ENCODE peak calls at places on chromosomes 4 and X, in four cellular contexts. N is heart right ventricle, W is pancreas, Q is stomach. F is an unnamed sample.

GRCh38 chr4:6424425-6424824 is 48.0 kb downstream of the PPP2R2C start:
- DNase-seq in N (no peak), W (no peak), Q (no peak), F (no peak)

GRCh38 chr4:42483426-42484379 is 86.4 kb downstream of the SHISA3 start:
- DNase-seq in N (no peak), W (no peak), Q (no peak), F (no peak)

GRCh38 chr4:46370531-46370930 is 19.4 kb downstream of the GABRA2 start:
- DNase-seq in N (no peak), W (no peak), Q (no peak), F (no peak)

GRCh38 chr4:112109455-112110425 is 35.5 kb upstream of the FAM241A start:
- DNase-seq in N (no peak), W (no peak), Q (no peak), F (no peak)

GRCh38 chr4:83603130-83603529 is 67.2 kb downstream of the GPAT3 start:
- DNase-seq in N (no peak), W (no peak), Q (no peak), F (no peak)

GRCh38 chrX:21926527-21927278 is 13.8 kb upstream of the SMS start:
- DNase-seq in N (no peak), W (no peak), Q (no peak), F (no peak)

GRCh38 chrX:70969635-70970481 is 39.0 kb upstream of the SLC7A3 start:
- DNase-seq in N (no peak), W (no peak), Q (no peak), F (no peak)

GRCh38 chrX:27162496-27162895 is 300.6 kb downstream of the PPP4R3C start:
- DNase-seq in N (no peak), W (no peak), Q (no peak), F (no peak)

GRCh38 chr4:173185832-173186545 is 17.4 kb downstream of the GALNT7 start:
- DNase-seq in N (no peak), W (no peak), Q (no peak), F (no peak)

GRCh38 chr4:136750898-136751297 is 781.4 kb downstream of the PCDH18 start:
- DNase-seq in N (no peak), W (no peak), Q (no peak), F (no peak)

GRCh38 chr4:20625460-20625859 is 74.8 kb upstream of the PACRGL start:
- DNase-seq in N (no peak), W (no peak), Q (no peak), F (no peak)

GRCh38 chr4:114386637-114387233 is 211.9 kb upstream of the UGT8 start:
- DNase-seq in N (no peak), W (no peak), Q (no peak), F (no peak)

GRCh38 chrX:127030011-127030738 is 210.6 kb downstream of the PRR32 start:
- DNase-seq in N (no peak), W (no peak), Q (no peak), F (no peak)

GRCh38 chr4:70667710-70668535 is 1.6 kb upstream of the JCHAIN start:
- DNase-seq in N (no peak), W (no peak), Q (no peak), F (no peak)

GRCh38 chr4:188196134-188196735 is 57.0 kb downstream of the TRIML1 start:
- DNase-seq in N (no peak), W (no peak), Q (no peak), F (no peak)

GRCh38 chrX:16212436-16212835 is 45.2 kb downstream of the MAGEB17 start:
- DNase-seq in N (no peak), W (no peak), Q (no peak), F (no peak)

GRCh38 chrX:118637997-118638396 is 89.4 kb upstream of the IL13RA1 start:
- DNase-seq in N (no peak), W (no peak), Q (no peak), F (no peak)

GRCh38 chr4:71229477-71230257 is 109.2 kb upstream of the SLC4A4 start:
- DNase-seq in N (no peak), W (no peak), Q (peak; percentile 34), F (no peak)

GRCh38 chr4:183141997-183142396 is 42.9 kb downstream of the WWC2 start:
- DNase-seq in N (no peak), W (no peak), Q (no peak), F (no peak)

GRCh38 chr4:170259631-170260153 is 169.9 kb upstream of the AADAT start:
- DNase-seq in N (peak; percentile 10), W (peak; percentile 79), Q (peak; percentile 74), F (peak; percentile 69)

GRCh38 chr4:182338731-182339130 is 95.5 kb downstream of the TENM3 start:
- DNase-seq in N (no peak), W (no peak), Q (no peak), F (no peak)

DNA sequence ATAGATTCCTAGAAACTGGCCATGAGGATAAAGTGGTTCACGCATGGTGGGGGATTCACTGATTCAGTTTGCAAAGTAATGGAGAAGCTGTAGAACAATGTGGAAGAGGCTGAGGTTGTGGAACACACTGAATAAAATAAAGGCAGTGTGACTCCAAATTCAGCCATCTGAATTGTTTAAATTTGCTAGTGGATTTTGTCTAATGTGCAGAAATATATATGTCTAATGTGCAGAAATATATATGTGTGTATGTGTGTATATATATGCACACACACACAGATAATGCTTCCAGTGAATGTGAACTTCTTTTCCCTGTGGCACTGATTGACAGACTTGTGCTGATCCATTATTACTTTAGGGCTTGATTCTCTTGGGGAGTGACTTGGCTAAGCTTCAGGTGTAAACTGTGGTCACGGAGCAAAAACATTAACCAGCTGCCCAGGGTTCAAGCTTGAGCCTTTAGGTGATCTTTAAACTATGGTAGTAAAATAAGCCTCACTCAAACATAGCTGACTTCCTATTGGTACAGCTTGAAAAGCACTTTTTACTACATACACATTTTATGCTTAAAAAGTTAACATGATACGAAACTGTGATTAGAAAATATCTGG is 3.5 kb downstream of the STBD1 start:
- DNase-seq in N (no peak), W (no peak), Q (no peak), F (no peak)
- H3K4me3 ChIP-seq in N (no peak overlapping the region), W (no peak overlapping the region), Q (no peak overlapping the region), F (no peak overlapping the region)

GRCh38 chr4:47839259-47839658 is 1.4 kb upstream of the CORIN start:
- DNase-seq in N (no peak), W (no peak), Q (no peak), F (peak; percentile 34)
- TF ChIP-seq CTCF in N (peak; percentile 43), W (no peak), Q (no peak), F (peak; percentile 53)

GRCh38 chr4:8403981-8404380 is 36.5 kb downstream of the ACOX3 start:
- DNase-seq in N (no peak), W (no peak), Q (no peak), F (no peak)
- H3K4me3 ChIP-seq in N (no peak overlapping the region), W (no peak overlapping the region), Q (no peak overlapping the region), F (no peak overlapping the region)

GRCh38 chr4:64584125-64584524 is 174.9 kb upstream of the TECRL start:
- DNase-seq in N (no peak), W (no peak), Q (no peak), F (no peak)
- TF ChIP-seq CTCF in N (no peak), W (no peak), Q (no peak), F (no peak)

DNA sequence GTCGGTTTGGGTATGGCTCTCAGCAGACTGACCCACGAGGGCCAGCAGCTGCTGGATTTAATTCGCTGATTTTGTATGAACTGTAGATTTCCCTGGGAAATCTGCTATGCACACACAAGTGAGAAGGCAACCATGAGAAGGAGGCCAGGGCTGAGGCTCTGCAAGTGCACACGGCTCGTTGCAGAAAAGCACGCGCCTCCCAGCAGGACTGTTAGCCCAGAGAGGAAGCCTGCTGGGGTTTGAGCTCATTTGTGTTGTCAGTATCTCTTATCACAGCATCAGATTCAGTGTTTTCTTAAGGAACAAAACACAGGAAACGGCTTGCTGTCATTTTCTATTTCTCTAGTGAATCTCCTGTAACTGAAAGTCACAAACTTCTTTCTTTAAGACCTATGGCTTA is 296.2 kb upstream of the FAT1 start:
- DNase-seq in N (no peak), W (no peak), Q (no peak), F (no peak)
- H3K4me3 ChIP-seq in N (no peak overlapping the region), W (no peak overlapping the region), Q (no peak overlapping the region), F (no peak overlapping the region)

DNA sequence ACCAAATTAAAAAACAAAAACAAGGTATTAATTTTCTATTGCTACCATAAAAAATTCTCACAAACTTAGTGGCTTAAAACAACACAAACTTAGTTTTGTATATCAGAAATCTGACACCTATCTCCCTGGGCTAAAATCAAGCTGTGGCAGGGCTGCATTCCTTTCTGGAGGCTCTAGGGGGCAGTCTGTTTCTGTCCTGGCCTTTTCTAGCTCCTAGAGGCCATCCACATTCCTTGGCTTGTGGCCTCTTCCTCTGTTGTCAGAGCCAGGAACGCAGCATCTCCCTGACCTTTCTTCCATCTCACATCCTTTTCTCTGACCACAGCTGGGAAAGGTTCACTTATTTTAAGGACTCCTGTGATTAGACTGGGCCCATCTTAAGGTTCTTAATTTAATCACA is 38.9 kb upstream of the TLR2 start:
- DNase-seq in N (no peak), W (no peak), Q (no peak), F (no peak)
- TF ChIP-seq CTCF in N (no peak), W (no peak), Q (no peak), F (peak; percentile 60)

GRCh38 chr4:113116414-113117345 is 67.2 kb downstream of the ANK2 start:
- DNase-seq in N (no peak), W (peak; percentile 52), Q (no peak), F (no peak)
- H3K4me3 ChIP-seq in N (no peak overlapping the region), W (no peak overlapping the region), Q (peak overlapping the region; percentile 13), F (no peak overlapping the region)

GRCh38 chr4:67871867-67872266 is 11.9 kb downstream of the TMPRSS11D start:
- DNase-seq in N (no peak), W (no peak), Q (no peak), F (peak; percentile 7)
- TF ChIP-seq CTCF in N (peak; percentile 15), W (no peak), Q (no peak), F (peak; percentile 43)

GRCh38 chrX:55206152-55206941 is 13.8 kb upstream of the PAGE5 start:
- DNase-seq in N (no peak), W (no peak), Q (no peak), F (no peak)

GRCh38 chrX:55196688-55197087 is 23.5 kb upstream of the PAGE5 start:
- DNase-seq in N (no peak), W (no peak), Q (no peak), F (no peak)

GRCh38 chrX:55201930-55202579 is 18.1 kb upstream of the PAGE5 start:
- DNase-seq in N (no peak), W (no peak), Q (no peak), F (no peak)
- H3K4me3 ChIP-seq in N (no peak overlapping the region), W (no peak overlapping the region), Q (no peak overlapping the region), F (no peak overlapping the region)

DNA sequence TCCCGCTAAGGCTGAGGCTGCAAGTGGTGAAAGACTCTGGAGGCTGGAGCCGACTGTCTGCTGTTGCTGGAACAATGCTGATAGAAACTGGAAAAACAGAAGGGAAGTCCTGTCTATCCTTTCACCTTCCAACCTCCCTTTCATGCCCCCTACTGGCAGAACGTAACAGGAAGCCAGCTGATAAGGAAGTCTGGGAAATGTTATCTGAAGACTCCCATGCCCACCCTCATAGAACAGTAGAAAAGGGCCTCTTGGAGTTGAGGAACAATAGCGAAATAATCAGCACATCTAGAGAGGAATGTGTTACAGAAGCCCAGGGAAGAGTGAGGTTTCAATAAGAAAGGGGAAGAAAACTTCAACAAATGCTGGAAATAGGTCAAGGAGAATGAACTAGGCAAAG is 117.1 kb upstream of the DKK2 start:
- DNase-seq in N (no peak), W (no peak), Q (no peak), F (no peak)
- TF ChIP-seq CTCF in N (no peak), W (no peak), Q (no peak), F (peak; percentile 58)

F was measured in GM12864.